ENCODE peak calls at places on chromosome 18, in nine cellular contexts. I, G, O, M, N, C, U, Q and R are unnamed samples.

GRCh38 chr18:35778850-35779634 is 193.4 kb upstream of the RMP24 start:
- DNase-seq in I (no peak), G (no peak), O (no peak), M (no peak), N (no peak), C (no peak), U (no peak), Q (no peak), R (no peak)

GRCh38 chr18:51049137-51049536 is 19.1 kb downstream of the SMAD4 start:
- DNase-seq in I (no peak), G (no peak), O (no peak), M (no peak), N (no peak), C (no peak), U (no peak), Q (no peak), R (no peak)

GRCh38 chr18:34039194-34039593 is 185.5 kb downstream of the NOL4 start:
- DNase-seq in I (no peak), G (no peak), O (no peak), M (no peak), N (no peak), C (no peak), U (no peak), Q (peak), R (no peak)

GRCh38 chr18:48889115-48889941 is 61.4 kb downstream of the SMAD7 start:
- DNase-seq in I (no peak), G (no peak), O (peak), M (no peak), N (no peak), C (peak), U (no peak), Q (no peak), R (peak)

GRCh38 chr18:62682396-62682795 is 32.9 kb upstream of the PHLPP1 start:
- DNase-seq in I (no peak), G (peak), O (no peak), M (no peak), N (no peak), C (no peak), U (no peak), Q (no peak), R (no peak)

GRCh38 chr18:1511619-1512311 is 607.1 kb downstream of the ADCYAP1 start:
- DNase-seq in I (no peak), G (no peak), O (no peak), M (no peak), N (no peak), C (no peak), U (no peak), Q (no peak), R (no peak)

GRCh38 chr18:63963610-63964256 is 6.1 kb upstream of the SERPINB8 start:
- DNase-seq in I (peak), G (peak), O (peak), M (no peak), N (peak), C (no peak), U (peak), Q (peak), R (no peak)

GRCh38 chr18:79396431-79397287 is 929 bp downstream of the NFATC1 start:
- DNase-seq in I (peak), G (no peak), O (no peak), M (peak), N (peak), C (peak), U (peak), Q (peak), R (peak)

GRCh38 chr18:59238385-59238784 is 18.4 kb downstream of the GRP start:
- DNase-seq in I (peak), G (peak), O (no peak), M (no peak), N (no peak), C (no peak), U (no peak), Q (no peak), R (no peak)

GRCh38 chr18:24075731-24076130 is 61.2 kb downstream of the TTC39C start:
- DNase-seq in I (peak), G (no peak), O (no peak), M (no peak), N (peak), C (no peak), U (no peak), Q (no peak), R (no peak)

GRCh38 chr18:13136056-13136688 is 82.4 kb upstream of the LDLRAD4 start:
- DNase-seq in I (peak), G (no peak), O (no peak), M (peak), N (no peak), C (peak), U (peak), Q (peak), R (no peak)

GRCh38 chr18:79986726-79987125 is 1.6 kb downstream of the TXNL4A start:
- DNase-seq in I (no peak), G (no peak), O (no peak), M (no peak), N (peak), C (no peak), U (no peak), Q (no peak), R (no peak)

GRCh38 chr18:34867520-34867919 is 157.4 kb downstream of the DTNA start:
- DNase-seq in I (no peak), G (peak), O (no peak), M (no peak), N (peak), C (no peak), U (no peak), Q (peak), R (no peak)

GRCh38 chr18:75157851-75158250 is 51.1 kb downstream of the PTGR3 start:
- DNase-seq in I (no peak), G (no peak), O (no peak), M (no peak), N (no peak), C (no peak), U (no peak), Q (no peak), R (peak)

GRCh38 chr18:26091047-26091630 is 726 bp upstream of the SS18 start:
- DNase-seq in I (peak), G (peak), O (peak), M (peak), N (no peak), C (no peak), U (no peak), Q (no peak), R (peak)

GRCh38 chr18:77013777-77014525 is 118.6 kb downstream of the MBP start:
- DNase-seq in I (no peak), G (no peak), O (peak), M (no peak), N (no peak), C (no peak), U (no peak), Q (no peak), R (no peak)

GRCh38 chr18:62837011-62837410 is 121.7 kb downstream of the PHLPP1 start:
- DNase-seq in I (no peak), G (no peak), O (no peak), M (no peak), N (no peak), C (no peak), U (no peak), Q (no peak), R (no peak)

GRCh38 chr18:63150942-63151421 is 168.6 kb downstream of the BCL2 start:
- DNase-seq in I (no peak), G (no peak), O (no peak), M (no peak), N (no peak), C (no peak), U (no peak), Q (peak), R (no peak)

GRCh38 chr18:3995476-3996102 is 459.5 kb downstream of the DLGAP1 start:
- DNase-seq in I (peak), G (peak), O (peak), M (peak), N (peak), C (no peak), U (peak), Q (peak), R (no peak)

GRCh38 chr18:26549103-26549485 is 741 bp upstream of the KCTD1 start:
- DNase-seq in I (peak), G (peak), O (peak), M (peak), N (peak), C (no peak), U (peak), Q (peak), R (no peak)

GRCh38 chr18:50231621-50232020 is 34.7 kb downstream of the CFAP53 start:
- DNase-seq in I (no peak), G (no peak), O (no peak), M (no peak), N (no peak), C (no peak), U (no peak), Q (no peak), R (no peak)

GRCh38 chr18:6414723-6415362 is at the start of gene L3MBTL4:
- DNase-seq in I (no peak), G (no peak), O (peak), M (peak), N (no peak), C (no peak), U (peak), Q (no peak), R (no peak)

GRCh38 chr18:6004119-6004518 is 108.8 kb upstream of the TMEM200C start:
- DNase-seq in I (no peak), G (no peak), O (no peak), M (no peak), N (no peak), C (no peak), U (no peak), Q (no peak), R (no peak)